ENCODE peak calls at places on chromosomes 4 and X, in six cellular contexts. U is mesenchymal stem cell, J is IMR-90, K is fibroblast of lung, D is Karpas-422, W is HepG2. A is an unnamed sample. For H3K4me1 and H3K36me3, the result is how much of the 10 kb centered on the place peaks cover.

GRCh38 chrX:132093239-132093860 is 34.5 kb downstream of the FRMD7 start:
- DNase-seq in W (no peak), J (no peak), U (no peak), D (no peak), K (no peak), A (no peak)

GRCh38 chrX:21655901-21656586 is 2.1 kb downstream of the KLHL34 start:
- DNase-seq in J (no peak), U (no peak), W (no peak), K (no peak), D (no peak), A (no peak)

GRCh38 chr4:7843831-7844230 is 95.8 kb downstream of the AFAP1 start:
- DNase-seq in U (no peak), J (no peak), W (no peak), K (no peak), D (no peak), A (no peak)

GRCh38 chrX:7132335-7133035 is 15.0 kb upstream of the STS start:
- DNase-seq in K (peak), U (peak), W (peak), J (peak), D (peak), A (peak)

GRCh38 chr4:106263594-106264330 is 52.2 kb downstream of the TBCK start:
- DNase-seq in K (no peak), D (no peak), J (no peak), W (no peak), U (no peak), A (no peak)

GRCh38 chr4:6898763-6899162 is 10.9 kb upstream of the TBC1D14 start:
- DNase-seq in U (peak), D (no peak), J (no peak), K (no peak), W (no peak), A (no peak)

GRCh38 chr4:52925531-52925968 is 63.4 kb downstream of the RASL11B start:
- DNase-seq in W (no peak), D (no peak), U (peak), J (no peak), K (peak), A (no peak)

GRCh38 chr4:55321707-55322264 is 24.3 kb upstream of the SRD5A3 start:
- DNase-seq in K (peak), D (peak), W (peak), J (peak), U (peak), A (peak)

GRCh38 chr4:146040623-146041022 is 102.0 kb upstream of the ZNF827 start:
- DNase-seq in D (peak), W (no peak), J (no peak), K (no peak), U (no peak), A (no peak)

GRCh38 chr4:57048590-57049304 is 61.4 kb downstream of the IGFBP7 start:
- DNase-seq in U (peak), K (peak), J (peak), W (no peak), D (no peak), A (no peak)

GRCh38 chr4:73704314-73705055 is 35.9 kb upstream of the CXCL8 start:
- DNase-seq in K (peak), U (peak), D (no peak), W (peak), J (peak), A (peak)
- H3K9ac ChIP-seq in K (no peak), U (peak), D (no peak), W (no peak), J (no peak), A (peak)

GRCh38 chr4:169225058-169225751 is 45.6 kb downstream of the SH3RF1 start:
- DNase-seq in D (no peak), U (peak), J (peak), K (peak), W (no peak), A (peak)

GRCh38 chr4:169222768-169223167 is 48.0 kb downstream of the SH3RF1 start:
- DNase-seq in W (no peak), J (no peak), U (no peak), K (no peak), D (no peak), A (no peak)

GRCh38 chr4:169226565-169226964 is 44.2 kb downstream of the SH3RF1 start:
- DNase-seq in W (no peak), U (no peak), K (peak), J (no peak), D (no peak), A (no peak)

GRCh38 chr4:169228076-169228475 is 42.7 kb downstream of the SH3RF1 start:
- DNase-seq in D (no peak), J (no peak), U (no peak), W (no peak), K (no peak), A (no peak)

DNA sequence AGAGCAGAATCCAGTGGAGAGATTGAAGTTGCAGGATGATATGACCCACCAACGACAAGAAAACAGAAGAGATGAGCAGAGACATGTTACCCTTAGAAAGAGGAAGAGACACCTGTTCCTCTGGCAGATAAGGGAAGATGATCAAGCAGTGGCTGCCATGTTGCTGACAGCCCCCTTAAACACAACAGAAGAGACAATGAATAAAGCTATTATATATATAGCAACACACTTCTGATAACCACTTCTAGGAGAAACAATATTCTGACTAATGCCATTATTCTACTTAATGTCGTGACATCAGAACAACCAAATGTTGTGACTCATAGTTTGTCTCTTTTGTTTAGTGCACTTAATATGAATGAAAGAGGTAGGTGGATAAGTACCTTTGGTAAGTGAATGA is 44.9 kb downstream of the SH3RF1 start:
- DNase-seq in W (no peak), J (peak), D (no peak), U (peak), K (peak), A (no peak)
- H3K4me1 ChIP-seq in W (under half), J (under half), D (under half), U (under half), K (under half), A (half or more)

DNA sequence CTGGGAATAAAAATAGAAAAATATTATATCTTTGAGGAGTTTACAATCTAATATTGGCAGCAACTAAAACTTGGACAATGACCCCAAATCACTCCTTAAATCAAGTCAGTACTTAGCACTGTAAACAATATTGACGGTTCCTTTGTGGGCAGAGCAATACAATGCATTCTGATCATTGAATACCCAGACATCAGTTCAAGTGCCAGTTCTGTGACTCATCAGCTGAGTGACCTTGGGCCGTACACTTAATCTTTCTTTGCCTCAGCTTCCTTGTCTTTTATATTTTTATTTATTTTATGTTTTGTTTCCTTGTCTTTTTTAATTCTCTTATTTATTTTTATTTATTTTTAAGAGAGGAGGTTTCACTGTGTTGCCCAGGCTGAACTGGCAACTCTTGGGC is 112.2 kb upstream of the ANXA3 start:
- DNase-seq in U (no peak), W (no peak), J (no peak), K (peak), D (no peak), A (no peak)
- H3K36me3 ChIP-seq in U (under half), W (under half), J (under half), K (under half), D (under half), A (under half)

DNA sequence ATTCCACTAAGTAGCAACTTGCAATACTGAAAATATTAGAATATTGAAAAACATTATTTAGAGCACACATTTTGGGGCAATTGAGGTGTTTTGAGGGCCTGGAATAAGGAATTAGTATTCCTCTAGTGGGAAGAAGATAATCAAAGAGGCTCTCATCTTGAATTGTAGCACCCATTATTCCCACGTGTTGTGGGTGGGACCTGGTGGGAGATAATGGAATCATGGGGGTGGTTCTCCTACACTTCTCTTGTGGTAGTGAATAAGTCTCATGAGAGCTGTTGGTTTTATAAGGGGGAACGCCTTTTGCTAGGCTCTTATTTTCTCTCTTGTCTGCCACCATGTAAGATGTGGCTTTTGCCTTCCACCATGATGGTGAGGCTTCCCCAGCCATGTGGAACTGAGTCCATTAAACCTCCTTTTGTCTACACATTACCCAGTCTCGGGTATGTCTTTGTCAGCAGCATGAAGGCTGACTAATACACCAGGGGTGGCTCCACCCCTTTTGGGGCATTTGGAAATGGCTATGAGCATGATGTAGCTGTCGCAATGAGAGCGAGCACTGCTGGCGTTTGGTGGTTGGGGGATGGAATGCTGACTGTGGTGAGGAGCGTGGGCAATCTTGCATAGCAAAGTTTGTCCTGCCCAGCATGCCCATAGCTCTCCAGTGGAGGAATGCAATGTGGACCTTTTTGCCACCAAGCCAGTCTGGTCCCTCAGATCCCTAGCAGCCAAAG is 308.2 kb downstream of the FRMPD4 start:
- DNase-seq in D (no peak), U (peak), J (peak), K (peak), W (no peak), A (no peak)
- H3K9ac ChIP-seq in D (no peak), U (peak), J (no peak), K (no peak), W (no peak), A (no peak)